ENCODE peak calls at places on chromosomes 16 and 17, in six cellular contexts. I is CD8-positive, alpha-beta T cell; P is MM.1S; A is mammary epithelial cell; S is CD8-positive, alpha-beta memory T cell; R is fibroblast of pulmonary artery. C is an unnamed sample.
A peak's percentile ranks its signal among the peaks of the same experiment; 100 is the strongest.

GRCh38 chr17:3594056-3594810 is 15.0 kb downstream of the TRPV1 start:
- DNase-seq in S (no peak), I (no peak), P (no peak), R (peak; percentile 62), A (no peak), C (no peak)

GRCh38 chr17:77323413-77324171 is 182.8 kb downstream of the SEC14L1 start:
- DNase-seq in A (no peak), S (no peak), I (no peak), P (no peak), R (peak; percentile 77), C (no peak)

GRCh38 chr17:8466466-8466865 is 30.8 kb downstream of the NDEL1 start:
- DNase-seq in A (no peak), R (peak; percentile 39), S (no peak), I (no peak), P (no peak), C (no peak)

GRCh38 chr17:79952915-79953314 is 82.8 kb downstream of the TBC1D16 start:
- DNase-seq in S (no peak), R (no peak), I (no peak), P (no peak), A (no peak), C (no peak)

GRCh38 chr16:10039220-10040096 is 142.8 kb downstream of the GRIN2A start:
- DNase-seq in P (peak; percentile 73), I (no peak), S (no peak), R (no peak), A (no peak), C (no peak)

GRCh38 chr17:82065638-82066303 is at the start of gene DUS1L:
- DNase-seq in I (peak; percentile 66), P (peak; percentile 70), S (peak; percentile 54), R (peak; percentile 58), A (peak; percentile 45), C (peak; percentile 63)

GRCh38 chr16:78478267-78478821 is 378.9 kb downstream of the WWOX start:
- DNase-seq in I (no peak), A (no peak), P (peak; percentile 22), R (no peak), S (no peak), C (no peak)

GRCh38 chr17:39547713-39548478 is 59.8 kb downstream of the NEUROD2 start:
- DNase-seq in I (peak; percentile 82), P (peak; percentile 57), S (peak; percentile 67), R (peak; percentile 56), A (peak; percentile 34), C (peak; percentile 8)

GRCh38 chr17:4806420-4806769 is 557 bp upstream of the PLD2 start:
- DNase-seq in A (peak; percentile 35), I (no peak), P (no peak), S (no peak), R (no peak), C (peak; percentile 65)

GRCh38 chr16:14199624-14200023 is 128.5 kb downstream of the MRTFB start:
- DNase-seq in A (peak; percentile 37), P (no peak), I (no peak), S (no peak), R (peak; percentile 31), C (no peak)

GRCh38 chr17:55567240-55568216 is 56.3 kb upstream of the SMIM36 start:
- DNase-seq in S (no peak), A (no peak), P (no peak), I (no peak), R (no peak), C (no peak)

GRCh38 chr17:79618383-79619067 is 7.7 kb upstream of the RBFOX3 start:
- DNase-seq in S (no peak), A (no peak), P (no peak), R (no peak), I (no peak), C (no peak)

DNA sequence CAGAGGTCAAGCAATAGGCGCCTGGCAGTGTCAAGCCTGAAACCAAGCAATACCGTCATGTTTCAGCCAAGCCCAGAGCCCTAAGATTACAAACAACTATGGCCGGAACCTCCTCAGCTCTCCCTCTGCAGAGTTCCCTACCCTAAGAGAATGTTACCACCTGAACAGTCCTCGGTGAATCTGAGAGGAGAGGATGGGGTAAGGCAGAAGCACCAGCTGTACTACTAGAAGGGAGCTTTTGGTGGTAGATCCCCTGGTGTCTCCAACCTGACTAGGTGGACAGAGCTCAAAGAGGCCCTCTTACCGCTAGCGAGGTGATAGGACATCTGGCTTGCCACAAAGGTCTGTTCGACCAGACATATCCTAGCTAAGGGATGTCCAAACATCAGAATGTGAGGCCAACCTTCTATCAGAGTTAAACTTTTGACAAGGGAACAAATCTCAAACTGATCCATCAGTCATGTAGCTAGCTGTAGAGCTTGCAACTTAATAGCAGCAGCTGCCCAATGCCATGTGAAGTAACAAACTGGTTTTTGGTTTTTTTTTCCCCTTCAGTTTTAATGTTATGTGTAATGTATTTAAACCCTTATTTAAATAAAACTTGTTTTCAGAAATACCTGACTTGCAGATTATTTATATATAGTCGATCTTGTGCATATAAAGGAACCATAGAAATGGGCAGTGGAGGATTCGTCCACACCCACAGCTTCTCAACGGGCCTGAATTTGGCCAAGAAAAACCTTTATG is 2.5 kb downstream of the EIF1 start:
- DNase-seq in A (no peak), S (peak; percentile 12), R (peak; percentile 16), P (no peak), I (no peak), C (peak; percentile 26)
- H3K4me3 ChIP-seq in A (no peak overlapping the region), S (no peak overlapping the region), R (peak overlapping the region; percentile 82), P (no peak overlapping the region), I (no peak overlapping the region), C (no peak overlapping the region)

GRCh38 chr16:83802559-83802958 is 5.2 kb upstream of the HSBP1 start:
- DNase-seq in S (no peak), P (no peak), A (no peak), I (no peak), R (no peak), C (no peak)

GRCh38 chr16:83799336-83799735 is 8.4 kb upstream of the HSBP1 start:
- DNase-seq in A (no peak), S (no peak), I (no peak), P (no peak), R (no peak), C (no peak)

GRCh38 chr16:83803811-83804210 is 4.0 kb upstream of the HSBP1 start:
- DNase-seq in P (no peak), R (no peak), A (no peak), I (no peak), S (no peak), C (no peak)

GRCh38 chr16:83804366-83804765 is 3.4 kb upstream of the HSBP1 start:
- DNase-seq in P (no peak), R (no peak), A (no peak), I (no peak), S (no peak), C (no peak)

GRCh38 chr16:83802135-83802534 is 5.6 kb upstream of the HSBP1 start:
- DNase-seq in R (peak; percentile 78), I (no peak), P (no peak), S (no peak), A (peak; percentile 78), C (no peak)
- H3K4me3 ChIP-seq in R (peak overlapping the region; percentile 2), I (no peak overlapping the region), P (no peak overlapping the region), S (no peak overlapping the region), A (peak overlapping the region; percentile 6), C (no peak overlapping the region)

GRCh38 chr17:7021993-7022778 is 664 bp upstream of the BCL6B start:
- DNase-seq in R (peak; percentile 70), I (peak; percentile 75), S (peak; percentile 71), A (no peak), P (peak; percentile 83), C (peak; percentile 54)

GRCh38 chr17:7022791-7023571 is at the start of gene BCL6B:
- DNase-seq in R (no peak), S (no peak), A (no peak), P (no peak), I (no peak), C (no peak)

GRCh38 chr17:7025240-7025639 is 2.4 kb downstream of the BCL6B start:
- DNase-seq in S (no peak), I (no peak), R (no peak), P (no peak), A (no peak), C (no peak)

GRCh38 chr17:7024402-7024785 is 1.5 kb downstream of the BCL6B start:
- DNase-seq in R (no peak), P (no peak), A (no peak), I (no peak), S (no peak), C (no peak)

DNA sequence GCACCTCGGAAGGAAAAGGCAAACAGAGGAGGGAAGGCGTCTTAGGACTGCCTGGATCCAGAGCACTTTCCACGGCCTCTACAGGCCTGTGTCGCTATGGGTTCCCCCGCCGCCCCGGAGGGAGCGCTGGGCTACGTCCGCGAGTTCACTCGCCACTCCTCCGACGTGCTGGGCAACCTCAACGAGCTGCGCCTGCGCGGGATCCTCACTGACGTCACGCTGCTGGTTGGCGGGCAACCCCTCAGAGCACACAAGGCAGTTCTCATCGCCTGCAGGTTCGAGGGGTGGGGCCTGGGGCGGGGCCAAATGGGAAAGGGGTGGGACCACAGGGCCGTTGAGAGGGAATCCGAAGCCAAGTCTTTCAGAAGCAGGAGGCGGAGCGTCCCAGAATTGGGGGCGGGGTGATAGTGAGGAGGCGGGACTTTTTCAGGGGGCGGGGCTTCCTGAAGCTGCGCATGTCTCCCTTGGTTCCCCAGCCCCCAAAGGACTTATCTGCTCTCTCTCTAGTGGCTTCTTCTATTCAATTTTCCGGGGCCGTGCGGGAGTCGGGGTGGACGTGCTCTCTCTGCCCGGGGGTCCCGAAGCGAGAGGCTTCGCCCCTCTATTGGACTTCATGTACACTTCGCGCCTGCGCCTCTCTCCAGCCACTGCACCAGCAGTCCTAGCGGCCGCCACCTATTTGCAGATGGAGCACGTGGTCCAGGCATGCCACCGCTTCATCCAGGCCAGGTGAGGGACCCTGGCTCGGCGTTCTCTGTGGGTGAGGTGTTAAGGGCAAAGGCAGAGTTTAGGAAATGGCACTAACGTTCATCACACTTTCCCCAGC is 939 bp downstream of the BCL6B start:
- DNase-seq in R (peak; percentile 92), S (peak; percentile 97), I (peak; percentile 91), P (peak; percentile 73), A (peak; percentile 78), C (peak; percentile 52)
- H3K4me3 ChIP-seq in R (peak overlapping the region; percentile 39), S (peak overlapping the region; percentile 45), I (peak overlapping the region; percentile 5), P (no peak overlapping the region), A (no peak overlapping the region), C (no peak overlapping the region)

GRCh38 chr17:41367426-41368075 is 2.1 kb downstream of the KRT33B start:
- DNase-seq in R (peak; percentile 24), P (no peak), S (no peak), A (peak; percentile 63), I (no peak), C (no peak)
- H3K4me3 ChIP-seq in R (no peak overlapping the region), P (no peak overlapping the region), S (no peak overlapping the region), A (no peak overlapping the region), I (no peak overlapping the region), C (no peak overlapping the region)

GRCh38 chr16:87457051-87457611 is 35.7 kb downstream of the ZCCHC14 start:
- DNase-seq in R (peak; percentile 26), S (no peak), A (peak; percentile 66), I (no peak), P (no peak), C (no peak)

GRCh38 chr16:87459027-87459426 is 33.8 kb downstream of the ZCCHC14 start:
- DNase-seq in R (no peak), P (no peak), I (no peak), S (no peak), A (no peak), C (no peak)

GRCh38 chr16:87458424-87458915 is 34.4 kb downstream of the ZCCHC14 start:
- DNase-seq in R (no peak), S (no peak), P (no peak), I (no peak), A (no peak), C (no peak)

GRCh38 chr16:87459833-87460232 is 33.0 kb downstream of the ZCCHC14 start:
- DNase-seq in I (no peak), R (no peak), A (no peak), S (no peak), P (no peak), C (no peak)

GRCh38 chr16:87457724-87458423 is 35.0 kb downstream of the ZCCHC14 start:
- DNase-seq in R (peak; percentile 87), P (no peak), A (peak; percentile 98), S (no peak), I (no peak), C (no peak)
- H3K4me3 ChIP-seq in R (no peak overlapping the region), P (no peak overlapping the region), A (no peak overlapping the region), S (no peak overlapping the region), I (no peak overlapping the region), C (no peak overlapping the region)

C was measured in HAP-1.